ENCODE peak calls at places on chromosomes 4 and X, in ten cellular contexts. H, M, P, N, I, O, T, F, Z and R are unnamed samples.

GRCh38 chr4:142312391-142312790 is 533.7 kb downstream of the INPP4B start:
- DNase-seq in H (no peak), M (no peak), P (no peak), N (no peak), I (no peak), O (no peak), T (no peak), F (no peak), Z (no peak), R (no peak)

GRCh38 chr4:149553959-149554520 is 261.6 kb downstream of the IQCM start:
- DNase-seq in H (no peak), M (no peak), P (no peak), N (no peak), I (no peak), O (no peak), T (no peak), F (no peak), Z (no peak), R (no peak)

GRCh38 chr4:183333983-183334382 is 11.8 kb upstream of the CLDN24 start:
- DNase-seq in H (no peak), M (no peak), P (no peak), N (no peak), I (no peak), O (no peak), T (no peak), F (no peak), Z (peak; percentile 7), R (no peak)

GRCh38 chrX:116284383-116284782 is 113.8 kb downstream of the AGTR2 start:
- DNase-seq in H (no peak), M (no peak), P (no peak), N (no peak), I (no peak), O (no peak), T (no peak), F (no peak), Z (no peak), R (no peak)

GRCh38 chr4:163558539-163559044 is 64.1 kb downstream of the TMA16 start:
- DNase-seq in H (peak; percentile 21), M (no peak), P (no peak), N (no peak), I (no peak), O (no peak), T (no peak), F (no peak), Z (no peak), R (no peak)

GRCh38 chr4:111806331-111806730 is 338.9 kb upstream of the FAM241A start:
- DNase-seq in H (no peak), M (no peak), P (no peak), N (no peak), I (no peak), O (peak; percentile 83), T (no peak), F (no peak), Z (no peak), R (no peak)

GRCh38 chr4:149823770-149824221 is 8.2 kb upstream of the IQCM start:
- DNase-seq in H (no peak), M (no peak), P (no peak), N (no peak), I (no peak), O (no peak), T (no peak), F (no peak), Z (no peak), R (no peak)

GRCh38 chr4:109411964-109412363 is 21.7 kb upstream of the SEC24B start:
- DNase-seq in H (no peak), M (peak; percentile 49), P (no peak), N (no peak), I (no peak), O (no peak), T (no peak), F (no peak), Z (no peak), R (peak; percentile 68)

GRCh38 chr4:133148690-133149363 is at the start of gene PCDH10:
- DNase-seq in H (peak; percentile 73), M (peak; percentile 65), P (peak; percentile 85), N (peak; percentile 82), I (peak; percentile 89), O (peak; percentile 99), T (peak; percentile 91), F (peak; percentile 94), Z (peak; percentile 97), R (peak; percentile 81)
- H3K4me3 ChIP-seq in H (peak within 1 kb of the TSS; percentile 37), M (peak within 1 kb of the TSS; percentile 51), P (peak within 1 kb of the TSS; percentile 58), N (no peak within 1 kb of the TSS), I (peak within 1 kb of the TSS; percentile 40), O (peak within 1 kb of the TSS; percentile 98), T (peak within 1 kb of the TSS; percentile 32), F (peak within 1 kb of the TSS; percentile 55), Z (peak within 1 kb of the TSS; percentile 79), R (peak within 1 kb of the TSS; percentile 50)

DNA sequence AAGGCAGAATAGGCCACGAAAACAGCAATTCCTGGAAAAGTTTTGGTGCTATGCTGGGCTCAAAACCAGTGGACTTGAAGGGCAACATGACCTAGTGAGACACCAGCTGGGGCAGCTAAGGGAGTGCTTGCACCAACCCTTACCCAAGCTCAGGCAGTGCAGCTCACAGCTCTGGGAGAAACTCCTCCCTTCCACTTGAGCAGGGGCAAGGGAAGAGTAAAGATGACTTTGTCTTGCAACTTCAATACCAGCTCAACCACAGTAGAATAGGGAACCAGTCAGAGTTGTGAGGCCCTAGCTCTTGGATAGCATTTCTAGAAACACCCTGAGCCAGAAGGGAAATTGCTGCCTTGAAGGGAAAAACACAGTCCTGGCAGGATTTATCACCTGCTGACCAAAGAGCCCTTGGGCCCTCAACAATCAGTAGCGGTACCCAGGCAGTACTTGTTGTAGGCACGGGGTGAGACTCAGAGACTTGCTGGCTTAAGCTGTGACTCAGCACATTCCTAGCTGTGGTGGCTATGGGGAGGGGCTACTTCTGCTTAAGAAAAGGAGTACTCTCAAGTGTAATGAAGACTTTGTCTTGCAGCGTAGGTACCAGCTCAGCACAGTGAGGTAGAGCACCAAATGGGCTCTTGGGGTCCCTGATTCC is 19.7 kb upstream of the ABCG2 start:
- DNase-seq in H (peak; percentile 24), M (no peak), P (no peak), N (no peak), I (no peak), O (peak; percentile 94), T (no peak), F (no peak), Z (peak; percentile 66), R (no peak)
- H3K27ac ChIP-seq in H (no peak overlapping the region), M (no peak overlapping the region), P (no peak overlapping the region), N (no peak overlapping the region), I (no peak overlapping the region), O (no peak overlapping the region), T (no peak overlapping the region), F (no peak overlapping the region), Z (no peak overlapping the region), R (no peak overlapping the region)

DNA sequence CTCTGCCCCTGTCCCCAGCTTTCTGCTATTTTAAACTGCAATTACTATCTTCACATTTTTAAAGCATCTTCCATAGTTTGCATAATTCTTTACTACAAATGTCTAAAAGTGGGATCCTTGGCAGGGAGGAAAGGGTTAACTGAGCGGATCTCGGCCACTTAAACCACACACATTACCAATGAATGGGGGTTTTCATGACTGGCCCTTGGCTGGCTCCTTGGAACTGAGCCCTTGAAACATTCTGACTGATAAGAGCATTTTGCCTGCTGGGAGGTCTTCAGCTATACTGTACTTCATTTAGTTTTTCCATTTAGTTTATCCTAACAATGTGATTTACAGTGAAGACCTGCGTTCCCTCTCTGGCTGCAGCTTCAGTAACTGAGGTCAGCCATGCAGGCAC is 31.7 kb upstream of the MFAP3L start:
- DNase-seq in H (no peak), M (no peak), P (no peak), N (no peak), I (no peak), O (no peak), T (no peak), F (no peak), Z (no peak), R (no peak)
- TF ChIP-seq CTCF in H (no peak), M (no peak), P (no peak), N (no peak), I (no peak), O (no peak), T (no peak), F (no peak), Z (no peak), R (no peak)

GRCh38 chr4:165872443-165873297 is at the start of gene TLL1:
- DNase-seq in H (no peak), M (no peak), P (no peak), N (peak; percentile 5), I (no peak), O (peak; percentile 59), T (no peak), F (no peak), Z (no peak), R (peak; percentile 29)

GRCh38 chr4:165874072-165874798 is 1.2 kb downstream of the TLL1 start:
- DNase-seq in H (no peak), M (no peak), P (no peak), N (peak; percentile 7), I (no peak), O (peak; percentile 68), T (no peak), F (no peak), Z (no peak), R (no peak)

GRCh38 chr4:165874799-165875371 is 1.8 kb downstream of the TLL1 start:
- DNase-seq in H (peak; percentile 17), M (no peak), P (no peak), N (peak; percentile 7), I (no peak), O (peak; percentile 86), T (no peak), F (peak; percentile 65), Z (no peak), R (peak; percentile 25)

GRCh38 chr4:165875446-165875845 is 2.4 kb downstream of the TLL1 start:
- DNase-seq in H (no peak), M (no peak), P (no peak), N (no peak), I (no peak), O (no peak), T (no peak), F (no peak), Z (no peak), R (no peak)

GRCh38 chr4:165873298-165874071 is 448 bp downstream of the TLL1 start:
- DNase-seq in H (no peak), M (peak; percentile 31), P (no peak), N (peak; percentile 33), I (peak; percentile 43), O (peak; percentile 79), T (no peak), F (peak; percentile 69), Z (no peak), R (peak; percentile 36)
- H3K4me3 ChIP-seq in H (peak overlapping the region; percentile 46), M (peak overlapping the region; percentile 55), P (peak overlapping the region; percentile 59), N (peak overlapping the region; percentile 39), I (peak overlapping the region; percentile 39), O (peak overlapping the region; percentile 78), T (peak overlapping the region; percentile 27), F (peak overlapping the region; percentile 57), Z (peak overlapping the region; percentile 74), R (peak overlapping the region; percentile 73)

DNA sequence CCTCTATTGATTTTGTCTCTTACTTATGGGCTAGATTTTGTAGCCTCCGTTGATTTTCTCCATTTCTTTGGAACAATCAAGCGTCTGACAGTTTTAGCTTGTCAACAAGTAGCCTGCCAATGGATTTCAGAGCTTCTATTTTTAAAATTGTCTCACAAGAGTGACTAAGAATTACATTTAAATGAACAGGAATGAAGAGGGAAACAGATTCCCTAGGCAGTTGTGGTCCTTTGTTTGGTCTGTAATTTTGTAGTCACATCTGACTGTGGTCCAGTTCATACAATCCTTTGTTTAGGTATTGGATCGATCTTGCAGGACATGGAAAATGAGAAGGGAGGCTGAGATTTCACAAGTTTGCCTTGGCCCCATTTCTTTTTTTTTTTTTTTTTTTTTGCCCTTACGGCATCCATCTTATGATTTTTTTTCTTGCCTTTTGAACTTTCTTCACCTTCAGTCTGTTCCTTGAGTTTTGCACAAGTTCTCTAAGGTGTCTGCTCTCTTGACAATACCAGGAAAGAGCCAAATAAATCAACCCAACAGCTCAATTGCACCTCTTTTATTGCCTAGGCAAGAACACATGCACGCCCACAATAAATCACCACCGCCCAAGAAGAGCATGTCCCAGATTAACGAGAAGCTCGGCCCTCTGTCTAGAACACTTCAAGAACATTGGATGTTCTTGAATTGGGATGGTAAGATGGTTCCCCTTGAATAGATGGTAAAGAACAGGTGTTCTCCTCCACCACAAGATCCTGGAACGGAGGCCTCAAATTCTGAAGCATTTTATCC is 86.4 kb upstream of the EGFL6 start:
- DNase-seq in H (peak; percentile 68), M (no peak), P (no peak), N (no peak), I (no peak), O (no peak), T (peak; percentile 25), F (no peak), Z (no peak), R (no peak)
- H3K27ac ChIP-seq in H (peak overlapping the region; percentile 82), M (no peak overlapping the region), P (no peak overlapping the region), N (no peak overlapping the region), I (no peak overlapping the region), O (no peak overlapping the region), T (peak overlapping the region; percentile 70), F (no peak overlapping the region), Z (peak overlapping the region; percentile 62), R (no peak overlapping the region)